ENCODE peak calls at places on chromosomes 6 and 20, in four cellular contexts. B is HepG2, Y is H1, R is GM12878. M is an unnamed sample.

GRCh38 chr20:63330940-63331339 is 30.2 kb downstream of the CHRNA4 start:
- DNase-seq in Y (no peak), R (no peak), B (no peak), M (no peak)

GRCh38 chr6:132570221-132570777 is at the start of gene TAAR6:
- DNase-seq in R (no peak), Y (no peak), B (no peak), M (no peak)

GRCh38 chr20:50286609-50287008 is 96.0 kb downstream of the CEBPB start:
- DNase-seq in R (no peak), Y (no peak), B (no peak), M (no peak)

GRCh38 chr6:38155144-38155543 is 335.6 kb downstream of the ZFAND3 start:
- DNase-seq in Y (no peak), B (peak; percentile 63), R (no peak), M (no peak)

GRCh38 chr20:53296451-53297153 is 297.0 kb downstream of the ZNF217 start:
- DNase-seq in B (no peak), Y (no peak), R (no peak), M (no peak)

GRCh38 chr6:10531513-10531912 is 10.4 kb downstream of the GCNT2 start:
- DNase-seq in R (no peak), B (no peak), Y (no peak), M (no peak)

GRCh38 chr20:37640600-37641561 is 52.9 kb upstream of the CTNNBL1 start:
- DNase-seq in R (no peak), Y (no peak), B (no peak), M (no peak)

GRCh38 chr6:112227411-112227810 is 27.0 kb downstream of the LAMA4 start:
- DNase-seq in R (no peak), B (no peak), Y (no peak), M (no peak)

GRCh38 chr6:51184046-51184445 is 365.4 kb downstream of the TFAP2B start:
- DNase-seq in Y (no peak), R (no peak), B (no peak), M (no peak)

GRCh38 chr6:75882734-75883133 is 133.7 kb downstream of the MYO6 start:
- DNase-seq in Y (no peak), B (no peak), R (no peak), M (no peak)

GRCh38 chr6:2865270-2866182 is 23.9 kb upstream of the SERPINB1 start:
- DNase-seq in Y (no peak), B (peak; percentile 71), R (no peak), M (no peak)

GRCh38 chr6:105402090-105402980 is 547 bp downstream of the PREP start:
- DNase-seq in B (peak; percentile 25), Y (no peak), R (no peak), M (no peak)

GRCh38 chr6:112501705-112502104 is 154.6 kb downstream of the RFPL4B start:
- DNase-seq in B (no peak), Y (no peak), R (no peak), M (no peak)

GRCh38 chr20:32894711-32895355 is 36.1 kb downstream of the EFCAB8 start:
- DNase-seq in Y (no peak), B (no peak), R (no peak), M (no peak)
- H3K9ac ChIP-seq in Y (no peak overlapping the region), B (no peak overlapping the region), R (no peak overlapping the region), M (no peak overlapping the region)

GRCh38 chr6:164855281-164855680 is 454.1 kb downstream of the C6orf118 start:
- DNase-seq in Y (no peak), R (no peak), B (no peak), M (no peak)
- H3K27me3 ChIP-seq in Y (no peaks in the 10 kb centered on the region), R (no peaks in the 10 kb centered on the region), B (no peaks in the 10 kb centered on the region), M (no peaks in the 10 kb centered on the region)

GRCh38 chr6:90095788-90096187 is 200.9 kb downstream of the BACH2 start:
- DNase-seq in R (no peak), B (no peak), Y (no peak), M (no peak)
- TF ChIP-seq SUZ12 in R (no peak), B (no peak), Y (no peak), M (no peak)

GRCh38 chr6:27260339-27260738 is 12.8 kb downstream of the PRSS16 start:
- DNase-seq in Y (no peak), B (no peak), R (no peak), M (no peak)
- H3K9ac ChIP-seq in Y (peak overlapping the region; percentile 10), B (no peak overlapping the region), R (no peak overlapping the region), M (peak overlapping the region; percentile 51)

GRCh38 chr20:910840-911770 is 5.0 kb downstream of the ANGPT4 start:
- DNase-seq in Y (no peak), R (no peak), B (no peak), M (no peak)
- H3K27me3 ChIP-seq in Y (no peaks in the 10 kb centered on the region), R (no peaks in the 10 kb centered on the region), B (peaks cover 12% of the 10 kb centered on the region), M (no peaks in the 10 kb centered on the region)